ENCODE peak calls at places on chromosome 5, in seven cellular contexts. One of them, this sample, is unnamed.
A peak's percentile ranks its signal among the peaks of the same experiment; 100 is the strongest.

GRCh38 chr5:39501403-39501802 is 76.6 kb upstream of the DAB2 start:
- DNase-seq in nephron progenitor cell: no peak
- DNase-seq in choroid plexus epithelial cell: peak; percentile 65
- DNase-seq in NB4: no peak
- DNase-seq in adrenal gland: no peak
- DNase-seq in tibial nerve: no peak
- DNase-seq in neural progenitor cell: no peak
- DNase-seq in this sample: no peak

GRCh38 chr5:108280248-108280647 is 101.7 kb downstream of the FBXL17 start:
- DNase-seq in choroid plexus epithelial cell: no peak
- DNase-seq in adrenal gland: no peak
- DNase-seq in nephron progenitor cell: no peak
- DNase-seq in NB4: no peak
- DNase-seq in neural progenitor cell: no peak
- DNase-seq in tibial nerve: no peak
- DNase-seq in this sample: no peak

GRCh38 chr5:58455066-58455465 is 4.8 kb downstream of the PLK2 start:
- DNase-seq in choroid plexus epithelial cell: no peak
- DNase-seq in NB4: no peak
- DNase-seq in tibial nerve: no peak
- DNase-seq in nephron progenitor cell: no peak
- DNase-seq in adrenal gland: no peak
- DNase-seq in neural progenitor cell: no peak
- DNase-seq in this sample: no peak

GRCh38 chr5:146007270-146007669 is 70.9 kb downstream of the SH3RF2 start:
- DNase-seq in choroid plexus epithelial cell: peak; percentile 28
- DNase-seq in NB4: peak; percentile 60
- DNase-seq in tibial nerve: no peak
- DNase-seq in adrenal gland: peak; percentile 36
- DNase-seq in neural progenitor cell: no peak
- DNase-seq in nephron progenitor cell: no peak
- DNase-seq in this sample: no peak

GRCh38 chr5:17169507-17169906 is 47.9 kb upstream of the BASP1 start:
- DNase-seq in tibial nerve: no peak
- DNase-seq in NB4: no peak
- DNase-seq in adrenal gland: no peak
- DNase-seq in neural progenitor cell: no peak
- DNase-seq in nephron progenitor cell: no peak
- DNase-seq in choroid plexus epithelial cell: peak; percentile 93
- DNase-seq in this sample: no peak

GRCh38 chr5:42951847-42952411 is 88.2 kb downstream of the ANXA2R start:
- DNase-seq in nephron progenitor cell: no peak
- DNase-seq in adrenal gland: peak; percentile 26
- DNase-seq in NB4: no peak
- DNase-seq in choroid plexus epithelial cell: peak; percentile 64
- DNase-seq in tibial nerve: no peak
- DNase-seq in neural progenitor cell: no peak
- DNase-seq in this sample: no peak

GRCh38 chr5:153711755-153712154 is 221.3 kb downstream of the GRIA1 start:
- DNase-seq in choroid plexus epithelial cell: peak; percentile 12
- DNase-seq in tibial nerve: no peak
- DNase-seq in adrenal gland: no peak
- DNase-seq in NB4: no peak
- DNase-seq in nephron progenitor cell: no peak
- DNase-seq in neural progenitor cell: no peak
- DNase-seq in this sample: no peak

GRCh38 chr5:138054206-138054605 is 21.3 kb upstream of the FAM13B start:
- DNase-seq in NB4: no peak
- DNase-seq in neural progenitor cell: no peak
- DNase-seq in nephron progenitor cell: no peak
- DNase-seq in choroid plexus epithelial cell: no peak
- DNase-seq in adrenal gland: no peak
- DNase-seq in tibial nerve: no peak
- DNase-seq in this sample: no peak

GRCh38 chr5:142385194-142385593 is 60.4 kb upstream of the SPRY4 start:
- DNase-seq in adrenal gland: no peak
- DNase-seq in tibial nerve: no peak
- DNase-seq in nephron progenitor cell: no peak
- DNase-seq in neural progenitor cell: no peak
- DNase-seq in NB4: no peak
- DNase-seq in choroid plexus epithelial cell: peak; percentile 74
- DNase-seq in this sample: no peak

GRCh38 chr5:10932426-10932825 is 171.4 kb upstream of the DAP start:
- DNase-seq in choroid plexus epithelial cell: no peak
- DNase-seq in nephron progenitor cell: no peak
- DNase-seq in tibial nerve: no peak
- DNase-seq in adrenal gland: no peak
- DNase-seq in neural progenitor cell: no peak
- DNase-seq in NB4: no peak
- DNase-seq in this sample: no peak

GRCh38 chr5:50711280-50711679 is 44.8 kb downstream of the PARP8 start:
- DNase-seq in nephron progenitor cell: no peak
- DNase-seq in NB4: peak; percentile 73
- DNase-seq in adrenal gland: peak; percentile 41
- DNase-seq in neural progenitor cell: no peak
- DNase-seq in tibial nerve: no peak
- DNase-seq in choroid plexus epithelial cell: peak; percentile 51
- DNase-seq in this sample: no peak

GRCh38 chr5:14428302-14429081 is 153.1 kb upstream of the OTULINL start:
- DNase-seq in nephron progenitor cell: no peak
- DNase-seq in neural progenitor cell: no peak
- DNase-seq in tibial nerve: no peak
- DNase-seq in choroid plexus epithelial cell: peak; percentile 74
- DNase-seq in NB4: no peak
- DNase-seq in adrenal gland: no peak
- DNase-seq in this sample: no peak

GRCh38 chr5:140351609-140352334 is 5.4 kb upstream of the HBEGF start:
- DNase-seq in tibial nerve: no peak
- DNase-seq in nephron progenitor cell: peak; percentile 63
- DNase-seq in choroid plexus epithelial cell: peak; percentile 82
- DNase-seq in NB4: peak; percentile 78
- DNase-seq in adrenal gland: peak; percentile 79
- DNase-seq in neural progenitor cell: peak; percentile 83
- DNase-seq in this sample: peak; percentile 70

GRCh38 chr5:130032807-130033206 is 128.5 kb downstream of the CHSY3 start:
- DNase-seq in NB4: no peak
- DNase-seq in neural progenitor cell: no peak
- DNase-seq in choroid plexus epithelial cell: no peak
- DNase-seq in tibial nerve: peak; percentile 27
- DNase-seq in nephron progenitor cell: no peak
- DNase-seq in adrenal gland: no peak
- DNase-seq in this sample: no peak

GRCh38 chr5:139104577-139105271 is 93.4 kb downstream of the SIL1 start:
- DNase-seq in NB4: no peak
- DNase-seq in nephron progenitor cell: no peak
- DNase-seq in tibial nerve: peak; percentile 41
- DNase-seq in adrenal gland: peak; percentile 78
- DNase-seq in choroid plexus epithelial cell: peak; percentile 67
- DNase-seq in neural progenitor cell: no peak
- DNase-seq in this sample: no peak

GRCh38 chr5:108836492-108836891 is 88.8 kb downstream of the FER start:
- DNase-seq in tibial nerve: no peak
- DNase-seq in adrenal gland: no peak
- DNase-seq in NB4: no peak
- DNase-seq in choroid plexus epithelial cell: no peak
- DNase-seq in neural progenitor cell: no peak
- DNase-seq in nephron progenitor cell: no peak
- DNase-seq in this sample: no peak

GRCh38 chr5:178536541-178537466 is 53.4 kb downstream of the COL23A1 start:
- DNase-seq in choroid plexus epithelial cell: no peak
- DNase-seq in tibial nerve: no peak
- DNase-seq in neural progenitor cell: no peak
- DNase-seq in NB4: no peak
- DNase-seq in adrenal gland: no peak
- DNase-seq in nephron progenitor cell: peak; percentile 68
- DNase-seq in this sample: no peak

GRCh38 chr5:43634621-43635020 is 31.6 kb downstream of the NNT start:
- DNase-seq in tibial nerve: no peak
- DNase-seq in adrenal gland: no peak
- DNase-seq in NB4: peak; percentile 34
- DNase-seq in nephron progenitor cell: no peak
- DNase-seq in neural progenitor cell: no peak
- DNase-seq in choroid plexus epithelial cell: no peak
- DNase-seq in this sample: no peak

GRCh38 chr5:91070761-91071429 is 312.2 kb downstream of the ARRDC3 start:
- DNase-seq in adrenal gland: no peak
- DNase-seq in NB4: no peak
- DNase-seq in nephron progenitor cell: peak; percentile 7
- DNase-seq in neural progenitor cell: peak; percentile 39
- DNase-seq in choroid plexus epithelial cell: no peak
- DNase-seq in tibial nerve: no peak
- DNase-seq in this sample: no peak

GRCh38 chr5:98599016-98599415 is 174.4 kb upstream of the RGMB start:
- DNase-seq in NB4: no peak
- DNase-seq in tibial nerve: no peak
- DNase-seq in nephron progenitor cell: no peak
- DNase-seq in neural progenitor cell: no peak
- DNase-seq in choroid plexus epithelial cell: peak; percentile 49
- DNase-seq in adrenal gland: no peak
- DNase-seq in this sample: no peak

GRCh38 chr5:98768160-98769005 is 5.1 kb upstream of the RGMB start:
- DNase-seq in nephron progenitor cell: peak; percentile 69
- DNase-seq in choroid plexus epithelial cell: peak; percentile 73
- DNase-seq in NB4: peak; percentile 37
- DNase-seq in adrenal gland: peak; percentile 41
- DNase-seq in tibial nerve: no peak
- DNase-seq in neural progenitor cell: peak; percentile 90
- DNase-seq in this sample: peak; percentile 74

GRCh38 chr5:35242695-35243258 is 12.5 kb upstream of the PRLR start:
- DNase-seq in neural progenitor cell: no peak
- DNase-seq in choroid plexus epithelial cell: no peak
- DNase-seq in tibial nerve: no peak
- DNase-seq in adrenal gland: no peak
- DNase-seq in nephron progenitor cell: no peak
- DNase-seq in NB4: no peak
- DNase-seq in this sample: no peak

GRCh38 chr5:17113174-17113941 is 104.1 kb upstream of the BASP1 start:
- DNase-seq in tibial nerve: no peak
- DNase-seq in adrenal gland: no peak
- DNase-seq in choroid plexus epithelial cell: peak; percentile 93
- DNase-seq in NB4: no peak
- DNase-seq in neural progenitor cell: no peak
- DNase-seq in nephron progenitor cell: no peak
- DNase-seq in this sample: no peak

GRCh38 chr5:107203231-107203630 is 467.5 kb downstream of the EFNA5 start:
- DNase-seq in nephron progenitor cell: no peak
- DNase-seq in NB4: no peak
- DNase-seq in neural progenitor cell: no peak
- DNase-seq in tibial nerve: no peak
- DNase-seq in choroid plexus epithelial cell: no peak
- DNase-seq in adrenal gland: no peak
- DNase-seq in this sample: no peak

GRCh38 chr5:176694146-176694545 is 46.9 kb downstream of the TSPAN17 start:
- DNase-seq in NB4: no peak
- DNase-seq in tibial nerve: no peak
- DNase-seq in adrenal gland: no peak
- DNase-seq in neural progenitor cell: no peak
- DNase-seq in nephron progenitor cell: no peak
- DNase-seq in choroid plexus epithelial cell: no peak
- DNase-seq in this sample: no peak
- TF ChIP-seq CTCF in NB4: no peak
- TF ChIP-seq CTCF in tibial nerve: no peak
- TF ChIP-seq CTCF in adrenal gland: no peak
- TF ChIP-seq CTCF in neural progenitor cell: no peak
- TF ChIP-seq CTCF in nephron progenitor cell: no peak
- TF ChIP-seq CTCF in choroid plexus epithelial cell: no peak
- TF ChIP-seq CTCF in this sample: no peak

DNA sequence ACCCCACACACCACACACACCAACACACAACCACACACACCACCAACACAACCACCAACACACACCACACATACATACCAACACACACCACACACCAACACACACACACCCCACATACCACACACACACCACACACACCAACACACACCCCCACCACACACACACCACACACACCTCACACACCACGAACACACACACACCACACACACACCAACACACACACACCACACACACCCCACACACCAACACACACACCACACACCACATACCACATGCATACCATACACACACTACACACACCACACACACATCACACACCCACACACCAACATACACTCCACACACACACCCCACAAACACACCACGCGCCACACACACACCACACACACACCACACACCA is 171.4 kb downstream of the GOLPH3 start:
- DNase-seq in NB4: no peak
- DNase-seq in tibial nerve: no peak
- DNase-seq in choroid plexus epithelial cell: no peak
- DNase-seq in neural progenitor cell: no peak
- DNase-seq in nephron progenitor cell: no peak
- DNase-seq in adrenal gland: no peak
- DNase-seq in this sample: no peak
- TF ChIP-seq CTCF in NB4: no peak
- TF ChIP-seq CTCF in tibial nerve: no peak
- TF ChIP-seq CTCF in choroid plexus epithelial cell: no peak
- TF ChIP-seq CTCF in neural progenitor cell: no peak
- TF ChIP-seq CTCF in nephron progenitor cell: no peak
- TF ChIP-seq CTCF in adrenal gland: no peak
- TF ChIP-seq CTCF in this sample: no peak

DNA sequence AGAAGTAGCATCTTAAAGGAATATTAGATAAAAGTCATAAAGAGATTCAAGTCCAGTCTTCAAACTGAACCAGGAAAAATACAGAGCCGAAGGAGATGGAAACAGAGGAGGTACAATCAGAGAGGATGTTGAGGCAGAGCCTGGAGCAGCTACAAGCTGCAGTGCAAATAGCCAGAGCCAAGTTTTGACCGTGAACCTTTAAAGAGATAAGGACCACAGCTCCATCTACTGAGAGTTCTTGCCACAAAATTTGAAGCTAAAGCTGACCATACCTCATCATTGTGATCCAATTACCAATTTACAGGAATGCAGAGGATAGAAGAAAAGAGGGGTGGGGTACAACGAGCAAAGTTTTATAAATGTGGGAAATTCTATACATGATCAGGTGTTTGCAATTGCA is 10.4 kb upstream of the DEPDC1B start:
- DNase-seq in neural progenitor cell: no peak
- DNase-seq in adrenal gland: no peak
- DNase-seq in nephron progenitor cell: no peak
- DNase-seq in choroid plexus epithelial cell: no peak
- DNase-seq in NB4: no peak
- DNase-seq in tibial nerve: no peak
- DNase-seq in this sample: no peak
- TF ChIP-seq CTCF in neural progenitor cell: no peak
- TF ChIP-seq CTCF in adrenal gland: no peak
- TF ChIP-seq CTCF in nephron progenitor cell: no peak
- TF ChIP-seq CTCF in choroid plexus epithelial cell: no peak
- TF ChIP-seq CTCF in NB4: no peak
- TF ChIP-seq CTCF in tibial nerve: no peak
- TF ChIP-seq CTCF in this sample: no peak

GRCh38 chr5:18527017-18527416 is 892.8 kb downstream of the TAF11L14 start:
- DNase-seq in adrenal gland: no peak
- DNase-seq in tibial nerve: no peak
- DNase-seq in neural progenitor cell: no peak
- DNase-seq in NB4: no peak
- DNase-seq in nephron progenitor cell: no peak
- DNase-seq in choroid plexus epithelial cell: no peak
- DNase-seq in this sample: no peak
- TF ChIP-seq CTCF in adrenal gland: no peak
- TF ChIP-seq CTCF in tibial nerve: no peak
- TF ChIP-seq CTCF in neural progenitor cell: no peak
- TF ChIP-seq CTCF in NB4: no peak
- TF ChIP-seq CTCF in nephron progenitor cell: no peak
- TF ChIP-seq CTCF in choroid plexus epithelial cell: no peak
- TF ChIP-seq CTCF in this sample: no peak

This sample was measured in neural crest cell.